ENCODE peak calls at places on chromosomes 4 and X, in six cellular contexts. Q is GM12865, M is fibroblast of pulmonary artery, N is right lobe of liver, L is uterus, I is pancreas. T is an unnamed sample.

GRCh38 chr4:107213410-107213809 is 177.3 kb upstream of the DKK2 start:
- DNase-seq in Q (no peak), M (peak), N (no peak), L (no peak), I (no peak), T (peak)

GRCh38 chrX:150508461-150509367 is 59.7 kb upstream of the MTM1 start:
- DNase-seq in Q (no peak), M (peak), N (peak), L (peak), I (peak), T (peak)

GRCh38 chr4:23903859-23904438 is 14.1 kb upstream of the PPARGC1A start:
- DNase-seq in Q (no peak), M (no peak), N (no peak), L (no peak), I (no peak), T (no peak)

GRCh38 chrX:65871671-65872311 is 168.1 kb downstream of the VSIG4 start:
- DNase-seq in Q (peak), M (peak), N (no peak), L (no peak), I (no peak), T (no peak)

GRCh38 chrX:154363706-154364439 is 10.6 kb downstream of the FLNA start:
- DNase-seq in Q (no peak), M (no peak), N (no peak), L (no peak), I (no peak), T (no peak)

GRCh38 chr4:161762796-161763195 is 401.0 kb downstream of the FSTL5 start:
- DNase-seq in Q (no peak), M (peak), N (no peak), L (no peak), I (no peak), T (peak)

GRCh38 chrX:40127052-40127451 is 29.3 kb upstream of the BCOR start:
- DNase-seq in Q (peak), M (no peak), N (no peak), L (no peak), I (no peak), T (no peak)

GRCh38 chr4:185017964-185018772 is at the start of gene HELT:
- DNase-seq in Q (no peak), M (no peak), N (no peak), L (no peak), I (no peak), T (no peak)

GRCh38 chr4:123802082-123802658 is 405.6 kb downstream of the SPRY1 start:
- DNase-seq in Q (no peak), M (no peak), N (no peak), L (no peak), I (no peak), T (no peak)

GRCh38 chr4:26083987-26084386 is 170.0 kb downstream of the SMIM20 start:
- DNase-seq in Q (peak), M (peak), N (no peak), L (peak), I (no peak), T (peak)

GRCh38 chr4:54568184-54568583 is 89.6 kb upstream of the KIT start:
- DNase-seq in Q (no peak), M (peak), N (no peak), L (no peak), I (no peak), T (peak)

GRCh38 chrX:44980403-44980802 is 107.4 kb downstream of the KDM6A start:
- DNase-seq in Q (no peak), M (no peak), N (no peak), L (no peak), I (no peak), T (no peak)

GRCh38 chr4:154559141-154559841 is 3.5 kb upstream of the FGB start:
- DNase-seq in Q (peak), M (peak), N (peak), L (no peak), I (no peak), T (peak)

GRCh38 chrX:132622130-132622529 is 133.3 kb upstream of the MBNL3 start:
- DNase-seq in Q (no peak), M (peak), N (no peak), L (no peak), I (no peak), T (peak)

GRCh38 chrX:44157858-44158257 is 184.7 kb upstream of the NDP start:
- DNase-seq in Q (no peak), M (no peak), N (no peak), L (no peak), I (no peak), T (no peak)

GRCh38 chr4:183591301-183591700 is 67.7 kb downstream of the RWDD4 start:
- DNase-seq in Q (no peak), M (no peak), N (no peak), L (no peak), I (no peak), T (no peak)

GRCh38 chrX:71870337-71871098 is 40.1 kb upstream of the NHSL2 start:
- DNase-seq in Q (peak), M (peak), N (no peak), L (no peak), I (peak), T (no peak)

GRCh38 chr4:154822775-154823174 is 41.7 kb downstream of the RBM46 start:
- DNase-seq in Q (no peak), M (peak), N (no peak), L (no peak), I (no peak), T (peak)

DNA sequence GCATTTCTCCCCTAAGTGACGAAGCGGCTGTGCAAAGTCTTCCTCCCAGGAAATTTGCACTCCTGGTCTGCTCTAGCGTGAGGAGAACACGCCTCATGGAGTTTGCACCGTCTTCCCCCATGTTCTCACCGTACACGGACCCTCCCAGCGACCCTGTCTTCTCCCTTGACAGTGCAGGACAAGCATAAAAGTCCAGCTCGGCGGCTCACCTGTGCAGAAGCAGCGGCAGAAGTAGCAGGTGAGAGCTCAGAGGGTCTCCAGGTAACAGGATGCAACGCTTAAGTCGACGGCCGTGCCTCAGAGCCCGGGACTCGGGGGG is 314 bp downstream of the P2RY8 start:
- DNase-seq in Q (no peak), M (no peak), N (no peak), L (no peak), I (no peak), T (no peak)
- H3K4me3 ChIP-seq in Q (peak), M (no peak), N (no peak), L (no peak), I (no peak), T (no peak)

GRCh38 chr4:101348367-101348827 is 1.1 kb upstream of the PPP3CA start:
- DNase-seq in Q (no peak), M (no peak), N (no peak), L (no peak), I (peak), T (no peak)
- TF ChIP-seq CTCF in Q (no peak), M (no peak), N (no peak), L (no peak), I (no peak), T (peak)

GRCh38 chr4:153488719-153489384 is 22.7 kb downstream of the TMEM131L start:
- DNase-seq in Q (peak), M (peak), N (no peak), L (no peak), I (no peak), T (no peak)
- H3K4me3 ChIP-seq in Q (peak), M (no peak), N (no peak), L (no peak), I (no peak), T (no peak)

DNA sequence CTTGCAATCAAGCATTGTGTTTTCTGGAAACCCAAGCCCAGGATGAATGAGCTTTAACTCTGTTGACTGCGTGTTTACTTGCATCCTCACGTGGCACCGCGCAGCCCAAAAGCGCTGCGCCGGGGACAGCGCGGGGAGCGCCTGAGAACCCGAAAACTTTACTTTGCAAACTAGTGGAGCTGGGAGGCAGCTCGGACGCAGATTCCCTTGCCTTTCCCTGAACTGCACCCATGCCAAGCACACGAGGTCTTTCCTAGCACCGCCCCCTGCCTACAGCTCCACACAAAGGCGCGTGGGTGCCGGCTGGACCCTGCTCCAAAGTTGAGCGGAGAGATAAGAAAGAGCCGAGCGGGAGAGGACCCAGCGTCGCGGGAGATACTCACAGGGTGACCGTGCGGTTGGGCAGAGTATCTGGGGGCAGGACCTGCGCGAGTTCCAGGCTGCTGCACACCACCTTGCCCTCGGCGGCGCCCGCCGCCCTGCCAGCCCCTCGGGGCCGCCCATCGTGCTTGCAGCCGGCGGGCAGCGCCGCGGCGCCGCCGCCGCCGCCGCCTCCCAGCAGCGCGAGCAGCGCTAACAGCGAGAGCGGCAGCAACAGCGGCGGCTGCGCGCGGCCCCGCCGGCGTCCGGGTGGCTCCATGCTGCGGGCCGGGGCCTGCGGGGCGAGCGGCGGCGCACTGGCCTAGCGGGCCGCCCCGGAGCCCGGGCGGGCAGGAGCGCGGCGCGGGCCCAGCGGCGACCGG is 550 bp downstream of the ADGRA3 start:
- DNase-seq in Q (peak), M (peak), N (peak), L (peak), I (peak), T (peak)
- TF ChIP-seq CTCF in Q (no peak), M (no peak), N (no peak), L (no peak), I (no peak), T (peak)

GRCh38 chr4:171534391-171534790 is 278.8 kb upstream of the GALNTL6 start:
- DNase-seq in Q (no peak), M (no peak), N (no peak), L (no peak), I (no peak), T (no peak)

GRCh38 chr4:171538601-171539100 is 274.6 kb upstream of the GALNTL6 start:
- DNase-seq in Q (no peak), M (no peak), N (no peak), L (no peak), I (no peak), T (no peak)

DNA sequence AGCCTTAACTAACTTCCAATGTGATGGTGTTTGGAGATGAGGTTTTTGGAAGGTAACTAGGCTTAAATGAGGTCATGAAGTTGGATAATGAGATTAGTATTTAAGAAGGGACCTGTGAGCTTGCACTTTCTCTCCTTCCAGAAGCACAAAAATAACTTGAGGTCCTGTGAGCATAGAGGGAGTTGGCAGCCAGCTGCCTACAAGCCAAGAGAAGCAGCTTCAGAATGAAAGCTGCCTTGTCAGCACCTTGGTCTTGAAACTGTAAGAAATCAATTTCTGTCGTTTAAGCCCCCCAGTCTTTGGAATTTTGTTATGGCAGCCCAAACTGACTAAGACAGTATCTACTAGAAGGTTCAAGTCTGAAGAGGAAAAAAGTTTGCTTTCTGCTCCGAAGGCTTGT is 280.2 kb upstream of the GALNTL6 start:
- DNase-seq in Q (no peak), M (no peak), N (no peak), L (no peak), I (no peak), T (no peak)
- H3K4me3 ChIP-seq in Q (no peak), M (no peak), N (no peak), L (no peak), I (no peak), T (no peak)